ENCODE peak calls at places on chromosomes 5 and 9, in four cellular contexts. O is amniotic stem cell; G is T-helper 1 cell; E is stimulated activated CD4-positive, alpha-beta T cell treated with anti-CD3 and anti-CD28 coated beads, Interleukin-4, amount 100 ng/mL, for 4 hours. X is an unnamed sample.

GRCh38 chr5:56102885-56103284 is 108.1 kb upstream of the IL6ST start:
- DNase-seq in G (no peak), O (no peak), E (no peak), X (no peak)

GRCh38 chr5:134226441-134227192 is 744 bp upstream of the PPP2CA start:
- DNase-seq in E (peak), O (no peak), G (no peak), X (no peak)

GRCh38 chr5:97112212-97112611 is 30.2 kb downstream of the LIX1 start:
- DNase-seq in O (no peak), E (no peak), G (no peak), X (no peak)

GRCh38 chr9:74443036-74443750 is 53.9 kb upstream of the RORB start:
- DNase-seq in G (no peak), E (no peak), O (no peak), X (no peak)

GRCh38 chr5:4730279-4730678 is 409.9 kb upstream of the ADAMTS16 start:
- DNase-seq in O (no peak), E (no peak), G (no peak), X (no peak)

GRCh38 chr5:96763012-96763411 is 44.7 kb downstream of the ERAP1 start:
- DNase-seq in E (no peak), O (no peak), G (no peak), X (no peak)

GRCh38 chr9:16060457-16061129 is 507.8 kb downstream of the CCDC171 start:
- DNase-seq in G (no peak), E (no peak), O (no peak), X (no peak)

GRCh38 chr9:74760031-74760700 is 127.6 kb downstream of the TRPM6 start:
- DNase-seq in E (no peak), O (peak), G (no peak), X (peak)

GRCh38 chr9:93589688-93590087 is 13.3 kb downstream of the PHF2 start:
- DNase-seq in E (no peak), O (no peak), G (no peak), X (no peak)

GRCh38 chr5:177301503-177302165 is 1.9 kb downstream of the RAB24 start:
- DNase-seq in E (no peak), G (no peak), O (no peak), X (no peak)

GRCh38 chr5:36948041-36948440 is 71.5 kb downstream of the NIPBL start:
- DNase-seq in E (no peak), O (no peak), G (no peak), X (peak)

GRCh38 chr5:60271517-60271916 is 378.0 kb upstream of the PDE4D start:
- DNase-seq in G (no peak), O (no peak), E (no peak), X (no peak)

GRCh38 chr5:167871091-167871490 is 420.4 kb upstream of the WWC1 start:
- DNase-seq in O (no peak), E (no peak), G (no peak), X (no peak)

GRCh38 chr5:178069909-178070308 is 43.4 kb upstream of the N4BP3 start:
- DNase-seq in G (peak), O (no peak), E (peak), X (no peak)

GRCh38 chr9:124054671-124055212 is 43.2 kb downstream of the LHX2 start:
- DNase-seq in E (no peak), O (peak), G (peak), X (peak)

GRCh38 chr5:4387295-4387694 is 752.8 kb upstream of the ADAMTS16 start:
- DNase-seq in O (no peak), E (no peak), G (no peak), X (no peak)

GRCh38 chr9:89606567-89607311 is 1.9 kb downstream of the GADD45G start:
- DNase-seq in G (peak), E (peak), O (no peak), X (no peak)

GRCh38 chr9:87798276-87798833 is 72.4 kb downstream of the CTSL start:
- DNase-seq in O (no peak), E (no peak), G (no peak), X (no peak)

GRCh38 chr5:41748631-41749030 is 121.6 kb downstream of the OXCT1 start:
- DNase-seq in E (no peak), G (peak), O (no peak), X (no peak)

GRCh38 chr5:152686931-152687330 is 281.9 kb upstream of the NMUR2 start:
- DNase-seq in O (no peak), G (no peak), E (no peak), X (no peak)

GRCh38 chr9:68778635-68779034 is 73.6 kb downstream of the PIP5K1B start:
- DNase-seq in G (no peak), E (no peak), O (no peak), X (no peak)

GRCh38 chr5:108141676-108142075 is 240.2 kb downstream of the FBXL17 start:
- DNase-seq in G (no peak), O (no peak), E (no peak), X (no peak)

GRCh38 chr5:159341914-159342313 is 11.6 kb upstream of the IL12B start:
- DNase-seq in G (peak), O (no peak), E (peak), X (peak)

GRCh38 chr9:129929467-129930125 is 94.3 kb downstream of the USP20 start:
- DNase-seq in G (no peak), O (no peak), E (no peak), X (no peak)

GRCh38 chr5:69502375-69503143 is 10.0 kb downstream of the OCLN start:
- DNase-seq in G (no peak), O (no peak), E (no peak), X (peak)

GRCh38 chr5:62376064-62376463 is 27.6 kb downstream of the DIMT1 start:
- DNase-seq in O (no peak), E (no peak), G (no peak), X (no peak)

GRCh38 chr5:155727512-155728145 is 599.3 kb upstream of the SGCD start:
- DNase-seq in G (no peak), O (no peak), E (no peak), X (no peak)

GRCh38 chr5:38563624-38564023 is 7.2 kb upstream of the LIFR start:
- DNase-seq in G (no peak), O (no peak), E (no peak), X (no peak)

GRCh38 chr5:73442152-73442860 is 6.3 kb downstream of the FOXD1 start:
- DNase-seq in O (no peak), G (no peak), E (no peak), X (no peak)